ENCODE peak calls at places on chromosome 7, in ten cellular contexts. One of them, this sample, is unnamed.

GRCh38 chr7:148962823-148963582 is 65.3 kb downstream of the PDIA4 start:
- DNase-seq in cardiac fibroblast: peak
- DNase-seq in progenitor cell of endocrine pancreas: peak
- DNase-seq in GM13977: peak
- DNase-seq in right lobe of liver: peak
- DNase-seq in adrenal gland: peak
- DNase-seq in mesothelial cell of epicardium: no peak
- DNase-seq in heart right ventricle: peak
- DNase-seq in esophagus squamous epithelium: no peak
- DNase-seq in AG10803: peak
- DNase-seq in this sample: no peak

GRCh38 chr7:1058311-1058710 is 14.0 kb downstream of the GPR146 start:
- DNase-seq in cardiac fibroblast: no peak
- DNase-seq in progenitor cell of endocrine pancreas: no peak
- DNase-seq in GM13977: no peak
- DNase-seq in right lobe of liver: no peak
- DNase-seq in adrenal gland: no peak
- DNase-seq in mesothelial cell of epicardium: no peak
- DNase-seq in heart right ventricle: no peak
- DNase-seq in esophagus squamous epithelium: no peak
- DNase-seq in AG10803: no peak
- DNase-seq in this sample: no peak

GRCh38 chr7:6533893-6534804 is 17.1 kb downstream of the GRID2IP start:
- DNase-seq in cardiac fibroblast: no peak
- DNase-seq in progenitor cell of endocrine pancreas: no peak
- DNase-seq in GM13977: no peak
- DNase-seq in right lobe of liver: no peak
- DNase-seq in adrenal gland: no peak
- DNase-seq in mesothelial cell of epicardium: no peak
- DNase-seq in heart right ventricle: no peak
- DNase-seq in esophagus squamous epithelium: no peak
- DNase-seq in AG10803: no peak
- DNase-seq in this sample: no peak

GRCh38 chr7:73683916-73684693 is 708 bp downstream of the BUD23 start:
- DNase-seq in cardiac fibroblast: no peak
- DNase-seq in progenitor cell of endocrine pancreas: no peak
- DNase-seq in GM13977: no peak
- DNase-seq in right lobe of liver: no peak
- DNase-seq in adrenal gland: no peak
- DNase-seq in mesothelial cell of epicardium: no peak
- DNase-seq in heart right ventricle: no peak
- DNase-seq in esophagus squamous epithelium: no peak
- DNase-seq in AG10803: no peak
- DNase-seq in this sample: no peak

GRCh38 chr7:74343281-74344127 is 54.3 kb downstream of the CLIP2 start:
- DNase-seq in cardiac fibroblast: peak
- DNase-seq in progenitor cell of endocrine pancreas: no peak
- DNase-seq in GM13977: no peak
- DNase-seq in right lobe of liver: no peak
- DNase-seq in adrenal gland: peak
- DNase-seq in mesothelial cell of epicardium: no peak
- DNase-seq in heart right ventricle: no peak
- DNase-seq in esophagus squamous epithelium: no peak
- DNase-seq in AG10803: peak
- DNase-seq in this sample: no peak

GRCh38 chr7:155188821-155189599 is 108.7 kb upstream of the INSIG1 start:
- DNase-seq in cardiac fibroblast: peak
- DNase-seq in progenitor cell of endocrine pancreas: no peak
- DNase-seq in GM13977: no peak
- DNase-seq in right lobe of liver: no peak
- DNase-seq in adrenal gland: no peak
- DNase-seq in mesothelial cell of epicardium: no peak
- DNase-seq in heart right ventricle: no peak
- DNase-seq in esophagus squamous epithelium: no peak
- DNase-seq in AG10803: peak
- DNase-seq in this sample: no peak

GRCh38 chr7:95493247-95493646 is 7.5 kb downstream of the ASB4 start:
- DNase-seq in cardiac fibroblast: no peak
- DNase-seq in progenitor cell of endocrine pancreas: no peak
- DNase-seq in GM13977: no peak
- DNase-seq in right lobe of liver: no peak
- DNase-seq in adrenal gland: no peak
- DNase-seq in mesothelial cell of epicardium: no peak
- DNase-seq in heart right ventricle: no peak
- DNase-seq in esophagus squamous epithelium: no peak
- DNase-seq in AG10803: peak
- DNase-seq in this sample: no peak

GRCh38 chr7:91771394-91771793 is 109.1 kb downstream of the MTERF1 start:
- DNase-seq in cardiac fibroblast: no peak
- DNase-seq in progenitor cell of endocrine pancreas: no peak
- DNase-seq in GM13977: no peak
- DNase-seq in right lobe of liver: no peak
- DNase-seq in adrenal gland: no peak
- DNase-seq in mesothelial cell of epicardium: no peak
- DNase-seq in heart right ventricle: no peak
- DNase-seq in esophagus squamous epithelium: no peak
- DNase-seq in AG10803: no peak
- DNase-seq in this sample: no peak

GRCh38 chr7:71422104-71422503 is 290.2 kb downstream of the GALNT17 start:
- DNase-seq in cardiac fibroblast: no peak
- DNase-seq in progenitor cell of endocrine pancreas: no peak
- DNase-seq in GM13977: no peak
- DNase-seq in right lobe of liver: no peak
- DNase-seq in adrenal gland: no peak
- DNase-seq in mesothelial cell of epicardium: no peak
- DNase-seq in heart right ventricle: no peak
- DNase-seq in esophagus squamous epithelium: no peak
- DNase-seq in AG10803: no peak
- DNase-seq in this sample: no peak

GRCh38 chr7:108348913-108349312 is 107.3 kb downstream of the NRCAM start:
- DNase-seq in cardiac fibroblast: peak
- DNase-seq in progenitor cell of endocrine pancreas: no peak
- DNase-seq in GM13977: no peak
- DNase-seq in right lobe of liver: no peak
- DNase-seq in adrenal gland: peak
- DNase-seq in mesothelial cell of epicardium: no peak
- DNase-seq in heart right ventricle: no peak
- DNase-seq in esophagus squamous epithelium: no peak
- DNase-seq in AG10803: peak
- DNase-seq in this sample: no peak

GRCh38 chr7:48426966-48427555 is 255.8 kb downstream of the ABCA13 start:
- DNase-seq in cardiac fibroblast: no peak
- DNase-seq in progenitor cell of endocrine pancreas: no peak
- DNase-seq in GM13977: no peak
- DNase-seq in right lobe of liver: no peak
- DNase-seq in adrenal gland: no peak
- DNase-seq in mesothelial cell of epicardium: no peak
- DNase-seq in heart right ventricle: no peak
- DNase-seq in esophagus squamous epithelium: no peak
- DNase-seq in AG10803: peak
- DNase-seq in this sample: no peak

GRCh38 chr7:100370303-100370702 is 3.0 kb upstream of the PILRA start:
- DNase-seq in cardiac fibroblast: no peak
- DNase-seq in progenitor cell of endocrine pancreas: no peak
- DNase-seq in GM13977: no peak
- DNase-seq in right lobe of liver: no peak
- DNase-seq in adrenal gland: no peak
- DNase-seq in mesothelial cell of epicardium: no peak
- DNase-seq in heart right ventricle: no peak
- DNase-seq in esophagus squamous epithelium: no peak
- DNase-seq in AG10803: no peak
- DNase-seq in this sample: no peak

GRCh38 chr7:33813331-33813730 is 92.0 kb upstream of the BMPER start:
- DNase-seq in cardiac fibroblast: peak
- DNase-seq in progenitor cell of endocrine pancreas: no peak
- DNase-seq in GM13977: no peak
- DNase-seq in right lobe of liver: no peak
- DNase-seq in adrenal gland: no peak
- DNase-seq in mesothelial cell of epicardium: no peak
- DNase-seq in heart right ventricle: no peak
- DNase-seq in esophagus squamous epithelium: no peak
- DNase-seq in AG10803: peak
- DNase-seq in this sample: no peak

GRCh38 chr7:17026269-17026668 is 144.5 kb upstream of the AGR3 start:
- DNase-seq in cardiac fibroblast: no peak
- DNase-seq in progenitor cell of endocrine pancreas: no peak
- DNase-seq in GM13977: no peak
- DNase-seq in right lobe of liver: no peak
- DNase-seq in adrenal gland: no peak
- DNase-seq in mesothelial cell of epicardium: no peak
- DNase-seq in heart right ventricle: no peak
- DNase-seq in esophagus squamous epithelium: no peak
- DNase-seq in AG10803: no peak
- DNase-seq in this sample: no peak

GRCh38 chr7:55432937-55433784 is 68.0 kb downstream of the LANCL2 start:
- DNase-seq in cardiac fibroblast: peak
- DNase-seq in progenitor cell of endocrine pancreas: no peak
- DNase-seq in GM13977: peak
- DNase-seq in right lobe of liver: no peak
- DNase-seq in adrenal gland: no peak
- DNase-seq in mesothelial cell of epicardium: no peak
- DNase-seq in heart right ventricle: no peak
- DNase-seq in esophagus squamous epithelium: no peak
- DNase-seq in AG10803: peak
- DNase-seq in this sample: no peak

GRCh38 chr7:73830872-73831655 is at the start of gene CLDN4:
- DNase-seq in cardiac fibroblast: no peak
- DNase-seq in progenitor cell of endocrine pancreas: peak
- DNase-seq in GM13977: no peak
- DNase-seq in right lobe of liver: no peak
- DNase-seq in adrenal gland: no peak
- DNase-seq in mesothelial cell of epicardium: peak
- DNase-seq in heart right ventricle: no peak
- DNase-seq in esophagus squamous epithelium: no peak
- DNase-seq in AG10803: no peak
- DNase-seq in this sample: no peak

GRCh38 chr7:1963575-1963974 is 269.2 kb downstream of the MAD1L1 start:
- DNase-seq in cardiac fibroblast: no peak
- DNase-seq in progenitor cell of endocrine pancreas: no peak
- DNase-seq in GM13977: no peak
- DNase-seq in right lobe of liver: no peak
- DNase-seq in adrenal gland: no peak
- DNase-seq in mesothelial cell of epicardium: no peak
- DNase-seq in heart right ventricle: no peak
- DNase-seq in esophagus squamous epithelium: no peak
- DNase-seq in AG10803: no peak
- DNase-seq in this sample: no peak

GRCh38 chr7:108099650-108100049 is 30.5 kb downstream of the LAMB4 start:
- DNase-seq in cardiac fibroblast: no peak
- DNase-seq in progenitor cell of endocrine pancreas: no peak
- DNase-seq in GM13977: no peak
- DNase-seq in right lobe of liver: no peak
- DNase-seq in adrenal gland: no peak
- DNase-seq in mesothelial cell of epicardium: no peak
- DNase-seq in heart right ventricle: no peak
- DNase-seq in esophagus squamous epithelium: no peak
- DNase-seq in AG10803: peak
- DNase-seq in this sample: no peak

GRCh38 chr7:25950488-25951413 is 201.2 kb upstream of the NFE2L3 start:
- DNase-seq in cardiac fibroblast: peak
- DNase-seq in progenitor cell of endocrine pancreas: peak
- DNase-seq in GM13977: peak
- DNase-seq in right lobe of liver: peak
- DNase-seq in adrenal gland: peak
- DNase-seq in mesothelial cell of epicardium: peak
- DNase-seq in heart right ventricle: peak
- DNase-seq in esophagus squamous epithelium: peak
- DNase-seq in AG10803: peak
- DNase-seq in this sample: peak
- TF ChIP-seq CTCF in cardiac fibroblast: no peak
- TF ChIP-seq CTCF in progenitor cell of endocrine pancreas: no peak
- TF ChIP-seq CTCF in GM13977: no peak
- TF ChIP-seq CTCF in right lobe of liver: no peak
- TF ChIP-seq CTCF in adrenal gland: no peak
- TF ChIP-seq CTCF in mesothelial cell of epicardium: no peak
- TF ChIP-seq CTCF in heart right ventricle: no peak
- TF ChIP-seq CTCF in esophagus squamous epithelium: peak
- TF ChIP-seq CTCF in AG10803: no peak
- TF ChIP-seq CTCF in this sample: no peak

DNA sequence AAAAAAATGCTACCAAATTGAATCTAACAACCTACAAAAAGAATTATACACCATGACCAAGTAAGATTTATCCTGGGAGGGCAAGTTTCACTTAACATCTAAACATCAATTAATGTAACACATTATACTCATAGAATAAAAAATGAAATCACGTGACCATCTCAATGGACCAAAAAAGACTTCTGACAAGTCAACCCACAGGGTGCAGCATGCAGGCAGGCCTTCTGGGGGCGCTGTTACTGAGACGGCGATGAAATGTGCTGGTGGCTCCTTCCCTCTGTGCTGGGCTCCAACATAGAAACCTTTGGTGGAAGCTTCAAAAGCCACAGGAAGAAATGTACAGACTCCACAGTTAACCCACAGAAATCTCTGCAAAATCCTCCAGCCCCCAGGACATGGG is 103.1 kb downstream of the INHBA start:
- DNase-seq in cardiac fibroblast: no peak
- DNase-seq in progenitor cell of endocrine pancreas: no peak
- DNase-seq in GM13977: no peak
- DNase-seq in right lobe of liver: no peak
- DNase-seq in adrenal gland: no peak
- DNase-seq in mesothelial cell of epicardium: no peak
- DNase-seq in heart right ventricle: no peak
- DNase-seq in esophagus squamous epithelium: no peak
- DNase-seq in AG10803: no peak
- DNase-seq in this sample: no peak
- TF ChIP-seq CTCF in cardiac fibroblast: peak
- TF ChIP-seq CTCF in progenitor cell of endocrine pancreas: peak
- TF ChIP-seq CTCF in GM13977: peak
- TF ChIP-seq CTCF in right lobe of liver: no peak
- TF ChIP-seq CTCF in adrenal gland: no peak
- TF ChIP-seq CTCF in mesothelial cell of epicardium: no peak
- TF ChIP-seq CTCF in heart right ventricle: no peak
- TF ChIP-seq CTCF in esophagus squamous epithelium: no peak
- TF ChIP-seq CTCF in AG10803: no peak
- TF ChIP-seq CTCF in this sample: no peak

GRCh38 chr7:76315372-76315771 is 12.9 kb downstream of the HSPB1 start:
- DNase-seq in cardiac fibroblast: no peak
- DNase-seq in progenitor cell of endocrine pancreas: no peak
- DNase-seq in GM13977: no peak
- DNase-seq in right lobe of liver: no peak
- DNase-seq in adrenal gland: no peak
- DNase-seq in mesothelial cell of epicardium: no peak
- DNase-seq in heart right ventricle: no peak
- DNase-seq in esophagus squamous epithelium: no peak
- DNase-seq in AG10803: no peak
- DNase-seq in this sample: no peak
- TF ChIP-seq CTCF in cardiac fibroblast: no peak
- TF ChIP-seq CTCF in progenitor cell of endocrine pancreas: no peak
- TF ChIP-seq CTCF in GM13977: peak
- TF ChIP-seq CTCF in right lobe of liver: no peak
- TF ChIP-seq CTCF in adrenal gland: no peak
- TF ChIP-seq CTCF in mesothelial cell of epicardium: no peak
- TF ChIP-seq CTCF in heart right ventricle: no peak
- TF ChIP-seq CTCF in esophagus squamous epithelium: no peak
- TF ChIP-seq CTCF in AG10803: no peak
- TF ChIP-seq CTCF in this sample: no peak

DNA sequence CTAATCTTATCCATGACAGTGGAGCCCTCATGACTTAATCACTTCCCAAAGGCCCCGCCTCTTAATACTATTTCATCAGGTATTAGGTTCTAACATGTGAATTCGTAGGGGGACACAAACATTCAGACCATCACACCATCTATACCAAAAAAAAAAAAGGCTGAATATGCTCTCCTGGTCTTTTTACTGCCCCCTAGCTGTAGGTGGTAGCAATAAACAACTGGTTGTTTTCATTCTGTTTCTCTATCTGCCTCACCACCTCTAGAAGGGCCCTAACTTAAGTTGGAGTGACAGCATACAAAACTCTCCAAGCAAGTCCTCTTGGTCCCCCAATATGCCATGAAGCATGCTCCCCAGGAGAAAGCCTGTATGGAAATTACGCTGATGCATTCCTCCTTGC is 94.1 kb downstream of the GRM8 start:
- DNase-seq in cardiac fibroblast: no peak
- DNase-seq in progenitor cell of endocrine pancreas: no peak
- DNase-seq in GM13977: peak
- DNase-seq in right lobe of liver: no peak
- DNase-seq in adrenal gland: no peak
- DNase-seq in mesothelial cell of epicardium: no peak
- DNase-seq in heart right ventricle: no peak
- DNase-seq in esophagus squamous epithelium: no peak
- DNase-seq in AG10803: no peak
- DNase-seq in this sample: no peak
- TF ChIP-seq CTCF in cardiac fibroblast: no peak
- TF ChIP-seq CTCF in progenitor cell of endocrine pancreas: peak
- TF ChIP-seq CTCF in GM13977: peak
- TF ChIP-seq CTCF in right lobe of liver: peak
- TF ChIP-seq CTCF in adrenal gland: no peak
- TF ChIP-seq CTCF in mesothelial cell of epicardium: no peak
- TF ChIP-seq CTCF in heart right ventricle: peak
- TF ChIP-seq CTCF in esophagus squamous epithelium: no peak
- TF ChIP-seq CTCF in AG10803: no peak
- TF ChIP-seq CTCF in this sample: peak